ENCODE peak calls at places on chromosomes 13 and 19, in eight cellular contexts. L, O, J, Q, E, K, G and C are unnamed samples.

GRCh38 chr13:87810391-87810801 is 139.2 kb downstream of the SLITRK5 start:
- DNase-seq in J (no peak), G (no peak), L (no peak), E (no peak), O (no peak), Q (peak; percentile 10), K (peak; percentile 10), C (no peak)

GRCh38 chr13:38398810-38399493 is 49.3 kb downstream of the UFM1 start:
- DNase-seq in L (no peak), Q (peak; percentile 43), O (no peak), J (peak; percentile 91), E (no peak), K (peak; percentile 15), G (no peak), C (peak; percentile 28)

GRCh38 chr19:18300930-18301717 is 19.7 kb upstream of the JUND start:
- DNase-seq in Q (no peak), E (no peak), L (peak; percentile 96), G (no peak), K (peak; percentile 79), J (peak; percentile 90), O (no peak), C (no peak)

GRCh38 chr13:108980237-108980636 is 350.8 kb downstream of the MYO16 start:
- DNase-seq in O (no peak), G (no peak), L (no peak), Q (no peak), K (no peak), E (no peak), J (no peak), C (no peak)

GRCh38 chr13:66965146-66965545 is 265.0 kb downstream of the PCDH9 start:
- DNase-seq in L (no peak), G (no peak), J (no peak), O (no peak), Q (no peak), E (no peak), K (no peak), C (no peak)

GRCh38 chr13:20402881-20403280 is 122.8 kb downstream of the CRYL1 start:
- DNase-seq in Q (no peak), G (no peak), O (no peak), J (no peak), K (no peak), L (no peak), E (no peak), C (no peak)

GRCh38 chr13:29901714-29902631 is 51.6 kb upstream of the UBL3 start:
- DNase-seq in Q (peak; percentile 86), G (no peak), O (peak; percentile 13), L (no peak), E (no peak), K (peak; percentile 73), J (peak; percentile 95), C (peak; percentile 93)

GRCh38 chr13:51342706-51343105 is 3.2 kb downstream of the SERPINE3 start:
- DNase-seq in O (no peak), E (no peak), J (peak; percentile 80), Q (peak; percentile 47), K (no peak), G (no peak), L (no peak), C (no peak)

GRCh38 chr19:18218159-18218558 is 8.1 kb downstream of the PDE4C start:
- DNase-seq in L (no peak), O (no peak), Q (no peak), E (no peak), J (no peak), G (no peak), K (no peak), C (no peak)

GRCh38 chr19:9861503-9861902 is 26.4 kb downstream of the PIN1 start:
- DNase-seq in J (no peak), K (no peak), Q (no peak), G (no peak), L (no peak), O (no peak), E (no peak), C (no peak)
- H3K36me3 ChIP-seq in J (no peaks in the 10 kb centered on the region), K (no peaks in the 10 kb centered on the region), Q (no peaks in the 10 kb centered on the region), G (no peaks in the 10 kb centered on the region), L (no peaks in the 10 kb centered on the region), O (no peaks in the 10 kb centered on the region), E (peaks cover 12% of the 10 kb centered on the region), C (no peaks in the 10 kb centered on the region)

DNA sequence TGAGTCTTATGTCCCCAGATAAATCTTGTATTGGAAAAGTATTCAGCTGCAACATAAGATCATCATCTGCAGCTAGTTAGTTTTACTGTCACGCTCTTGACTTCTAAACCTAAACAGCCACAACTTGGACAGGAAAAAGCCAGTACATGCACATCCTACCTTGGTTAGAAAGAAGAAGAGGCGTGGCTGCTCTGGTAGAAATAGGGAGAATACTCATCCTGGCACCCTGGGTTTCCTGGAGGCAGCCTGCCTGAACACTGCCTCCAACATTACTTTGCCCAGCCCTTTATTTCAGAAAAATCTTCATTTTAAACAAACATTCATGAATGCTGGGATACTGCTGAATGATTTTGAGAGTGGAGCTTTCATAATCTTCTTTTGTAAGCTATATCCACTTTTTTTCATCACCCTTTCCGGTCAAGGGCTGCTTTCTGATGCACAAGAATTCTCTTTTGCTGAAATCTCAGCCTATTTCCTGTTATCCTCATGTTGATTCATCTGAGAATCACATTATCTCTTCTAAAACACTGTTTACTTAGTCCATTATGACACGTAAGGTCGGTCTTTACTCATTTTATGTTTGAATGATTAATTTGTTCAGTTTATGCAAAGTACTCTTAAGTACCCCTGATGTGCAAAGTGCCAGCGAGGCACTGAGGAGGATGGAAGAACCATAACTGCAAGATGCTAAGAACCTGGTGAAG is 55.2 kb downstream of the STARD13 start:
- DNase-seq in E (no peak), G (no peak), L (no peak), J (peak; percentile 80), K (no peak), O (no peak), Q (peak; percentile 70), C (no peak)
- H3K4me3 ChIP-seq in E (no peak overlapping the region), G (no peak overlapping the region), L (no peak overlapping the region), J (peak overlapping the region; percentile 44), K (no peak overlapping the region), O (no peak overlapping the region), Q (no peak overlapping the region), C (no peak overlapping the region)

GRCh38 chr19:9849786-9850185 is 14.7 kb downstream of the PIN1 start:
- DNase-seq in L (no peak), O (no peak), K (no peak), E (no peak), Q (no peak), G (no peak), J (no peak), C (no peak)
- H3K36me3 ChIP-seq in L (peaks cover 36% of the 10 kb centered on the region), O (peaks cover 32% of the 10 kb centered on the region), K (no peaks in the 10 kb centered on the region), E (peaks cover 68% of the 10 kb centered on the region), Q (peaks cover 5% of the 10 kb centered on the region), G (no peaks in the 10 kb centered on the region), J (no peaks in the 10 kb centered on the region), C (no peaks in the 10 kb centered on the region)

GRCh38 chr13:18959229-18959628 is 222.4 kb downstream of the TUBA3C start:
- DNase-seq in K (no peak), Q (no peak), G (no peak), J (no peak), O (no peak), E (no peak), L (no peak), C (no peak)

GRCh38 chr13:18953139-18953930 is 228.3 kb downstream of the TUBA3C start:
- DNase-seq in Q (no peak), K (no peak), O (no peak), E (no peak), J (no peak), L (no peak), G (no peak), C (no peak)

GRCh38 chr13:18959996-18960395 is 221.6 kb downstream of the TUBA3C start:
- DNase-seq in K (no peak), O (no peak), G (no peak), E (no peak), L (peak; percentile 53), Q (no peak), J (no peak), C (no peak)

GRCh38 chr13:18954254-18954653 is 227.4 kb downstream of the TUBA3C start:
- DNase-seq in K (no peak), G (no peak), E (no peak), L (no peak), J (no peak), Q (no peak), O (no peak), C (no peak)

GRCh38 chr13:18956473-18957078 is 225.0 kb downstream of the TUBA3C start:
- DNase-seq in G (no peak), Q (no peak), L (no peak), J (no peak), E (no peak), K (no peak), O (no peak), C (no peak)
- H3K4me3 ChIP-seq in G (no peak overlapping the region), Q (no peak overlapping the region), L (no peak overlapping the region), J (no peak overlapping the region), E (no peak overlapping the region), K (no peak overlapping the region), O (no peak overlapping the region), C (no peak overlapping the region)

DNA sequence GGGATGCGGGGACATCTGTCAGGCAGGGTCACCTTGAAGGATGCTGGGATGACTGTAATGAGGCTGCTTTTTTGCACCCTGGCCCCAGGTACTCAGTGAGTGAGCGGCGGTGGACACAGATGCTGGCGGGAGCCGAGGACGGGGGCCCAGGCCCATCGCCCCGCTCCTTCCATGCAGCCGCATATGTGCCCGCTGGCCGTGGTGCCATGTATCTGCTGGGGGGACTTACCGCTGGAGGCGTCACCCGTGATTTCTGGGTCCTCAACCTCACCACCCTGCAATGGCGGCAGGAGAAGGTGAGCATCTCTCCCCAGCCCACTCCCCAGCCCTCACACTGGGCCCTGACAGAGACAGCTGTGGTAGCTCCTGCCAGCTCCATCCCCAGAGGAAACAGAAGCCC is 31.3 kb downstream of the MEGF8 start:
- DNase-seq in L (no peak), J (no peak), K (no peak), O (no peak), E (no peak), Q (no peak), G (no peak), C (no peak)
- H3K36me3 ChIP-seq in L (peaks cover 76% of the 10 kb centered on the region), J (no peaks in the 10 kb centered on the region), K (no peaks in the 10 kb centered on the region), O (no peaks in the 10 kb centered on the region), E (peaks cover 41% of the 10 kb centered on the region), Q (peaks cover 1% of the 10 kb centered on the region), G (peaks cover 8% of the 10 kb centered on the region), C (no peaks in the 10 kb centered on the region)

DNA sequence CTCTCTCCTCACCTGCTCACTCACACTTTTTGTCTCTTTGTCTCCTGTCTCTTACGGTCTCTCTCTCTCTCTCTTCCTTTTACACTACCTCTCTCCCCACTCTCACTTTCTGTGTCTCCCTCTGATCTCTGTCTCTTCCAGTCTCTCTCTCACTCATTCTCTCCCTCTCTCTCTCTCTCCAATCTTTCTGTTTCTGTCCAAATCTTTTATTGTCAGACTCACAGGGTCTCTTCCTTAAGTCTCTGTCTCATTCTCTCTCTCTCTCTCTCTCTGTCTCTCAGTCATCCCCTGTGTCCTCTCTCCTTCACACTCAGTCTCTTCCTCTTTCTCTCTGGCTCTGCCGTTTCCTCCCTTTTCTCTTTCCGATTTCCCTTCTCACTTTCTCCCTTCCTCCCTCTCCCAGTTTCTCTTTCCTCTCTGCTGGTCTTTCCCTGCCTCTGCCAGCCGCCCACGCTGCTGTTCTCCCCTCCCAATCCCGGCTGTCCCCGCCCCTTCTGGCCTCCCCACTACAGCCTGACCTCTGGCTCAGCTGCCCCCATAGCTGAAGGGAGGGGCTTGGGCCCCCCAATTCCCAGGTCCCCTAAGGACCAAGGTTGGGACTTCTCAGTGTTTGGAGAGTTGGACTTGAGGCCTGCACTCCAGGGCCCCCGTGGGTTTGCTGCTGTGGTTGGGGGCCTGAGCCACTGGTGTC is at the start of gene PLEKHA4:
- DNase-seq in J (peak; percentile 80), G (no peak), K (peak; percentile 67), O (no peak), Q (no peak), E (no peak), L (peak; percentile 87), C (no peak)
- H3K4me3 ChIP-seq in J (peak within 1 kb of the TSS; percentile 69), G (peak within 1 kb of the TSS; percentile 77), K (no peak within 1 kb of the TSS), O (no peak within 1 kb of the TSS), Q (peak within 1 kb of the TSS; percentile 22), E (peak within 1 kb of the TSS; percentile 1), L (peak within 1 kb of the TSS; percentile 32), C (peak within 1 kb of the TSS; percentile 43)

GRCh38 chr19:34436716-34437115 is 8.5 kb downstream of the UBA2 start:
- DNase-seq in E (no peak), J (no peak), L (no peak), Q (no peak), G (no peak), O (no peak), K (no peak), C (no peak)
- H3K36me3 ChIP-seq in E (peaks cover 73% of the 10 kb centered on the region), J (peaks cover 50% of the 10 kb centered on the region), L (peaks cover 75% of the 10 kb centered on the region), Q (peaks cover 13% of the 10 kb centered on the region), G (no peaks in the 10 kb centered on the region), O (peaks cover 75% of the 10 kb centered on the region), K (no peaks in the 10 kb centered on the region), C (peaks cover 3% of the 10 kb centered on the region)